ENCODE peak calls at places on chromosomes 2 and 18, in eight cellular contexts. L is endothelial cell; N is fibroblast of lung; T is central memory CD8-positive, alpha-beta T cell; A is sciatic nerve; V is midbrain; O is bronchial epithelial cell; C is chondrocyte. K is an unnamed sample.

GRCh38 chr2:27464443-27464842 is 22.3 kb downstream of the KRTCAP3 start:
- DNase-seq in N (no peak), O (no peak), T (no peak), L (no peak), A (no peak), V (no peak), C (no peak), K (no peak)

GRCh38 chr2:20211860-20212458 is 13.0 kb downstream of the SDC1 start:
- DNase-seq in T (no peak), C (no peak), L (no peak), O (no peak), A (no peak), V (no peak), N (no peak), K (no peak)

GRCh38 chr18:24990548-24991219 is 361.3 kb downstream of the ZNF521 start:
- DNase-seq in O (no peak), A (no peak), T (no peak), L (no peak), N (no peak), V (no peak), C (no peak), K (no peak)

GRCh38 chr2:192087398-192087958 is 107.3 kb downstream of the TMEFF2 start:
- DNase-seq in C (no peak), O (peak; percentile 35), V (no peak), T (no peak), A (no peak), N (no peak), L (no peak), K (no peak)

GRCh38 chr2:69509011-69509749 is 71.9 kb upstream of the NFU1 start:
- DNase-seq in T (no peak), C (no peak), O (no peak), L (no peak), V (peak; percentile 46), A (no peak), N (peak; percentile 42), K (no peak)

GRCh38 chr2:234705108-234705507 is 208.2 kb upstream of the ARL4C start:
- DNase-seq in L (no peak), O (peak; percentile 91), A (no peak), C (no peak), V (no peak), T (no peak), N (peak; percentile 55), K (peak; percentile 10)

GRCh38 chr2:200226652-200227426 is 79.7 kb upstream of the SPATS2L start:
- DNase-seq in L (no peak), A (no peak), C (no peak), V (no peak), T (no peak), O (no peak), N (no peak), K (no peak)

GRCh38 chr2:77005522-77005921 is 516.7 kb downstream of the LRRTM4 start:
- DNase-seq in O (peak; percentile 68), T (no peak), V (no peak), A (no peak), C (no peak), L (no peak), N (no peak), K (no peak)

GRCh38 chr2:24360963-24361330 is 611 bp upstream of the ITSN2 start:
- DNase-seq in N (no peak), V (no peak), T (no peak), L (no peak), C (no peak), O (no peak), A (no peak), K (no peak)

GRCh38 chr2:240559271-240559670 is 886 bp upstream of the DUSP28 start:
- DNase-seq in C (no peak), V (no peak), N (no peak), T (no peak), L (no peak), O (no peak), A (no peak), K (no peak)

GRCh38 chr2:64348386-64349142 is 105.4 kb upstream of the LGALSL start:
- DNase-seq in N (peak; percentile 53), L (no peak), A (no peak), C (no peak), T (no peak), V (no peak), O (peak; percentile 55), K (no peak)

GRCh38 chr2:101956465-101957030 is 35.2 kb upstream of the IL1R2 start:
- DNase-seq in A (no peak), N (peak; percentile 17), O (no peak), L (no peak), C (no peak), T (no peak), V (no peak), K (no peak)

GRCh38 chr18:59272971-59273935 is at the start of gene RAX:
- DNase-seq in O (no peak), V (no peak), L (peak; percentile 75), N (no peak), T (no peak), A (no peak), C (no peak), K (no peak)

GRCh38 chr2:68837164-68837860 is 33.9 kb downstream of the BMP10 start:
- DNase-seq in A (peak; percentile 84), O (peak; percentile 40), C (no peak), N (peak; percentile 34), L (peak; percentile 72), V (no peak), T (peak; percentile 20), K (peak; percentile 58)

GRCh38 chr2:71500426-71501079 is 47.2 kb downstream of the DYSF start:
- DNase-seq in V (no peak), A (no peak), O (no peak), L (peak; percentile 81), C (no peak), T (no peak), N (no peak), K (no peak)

GRCh38 chr2:223513771-223514455 is 88.2 kb downstream of the SCG2 start:
- DNase-seq in C (no peak), A (no peak), N (peak; percentile 56), V (no peak), T (no peak), O (peak; percentile 79), L (no peak), K (no peak)

GRCh38 chr18:10182009-10182624 is 268.3 kb downstream of the VAPA start:
- DNase-seq in V (no peak), N (no peak), L (no peak), C (no peak), T (no peak), A (no peak), O (no peak), K (no peak)

GRCh38 chr2:18749912-18750526 is 160.7 kb upstream of the NT5C1B start:
- DNase-seq in O (peak; percentile 38), A (peak; percentile 70), N (peak; percentile 79), V (peak; percentile 63), C (no peak), T (no peak), L (peak; percentile 61), K (peak; percentile 12)

K was measured in HCT116.